ENCODE peak calls at places on chromosomes 6 and 20, in nine cellular contexts. D, R, A, F, Y, J, O, C and V are unnamed samples.

GRCh38 chr6:151847064-151847463 is 39.6 kb downstream of the ESR1 start:
- DNase-seq in D (peak), R (no peak), A (no peak), F (peak), Y (peak), J (peak), O (no peak), C (peak), V (peak)

GRCh38 chr6:69164564-69165252 is 529.6 kb downstream of the ADGRB3 start:
- DNase-seq in D (no peak), R (no peak), A (no peak), F (no peak), Y (no peak), J (no peak), O (no peak), C (peak), V (peak)

GRCh38 chr6:143514996-143515760 is 3.7 kb upstream of the FUCA2 start:
- DNase-seq in D (no peak), R (peak), A (no peak), F (no peak), Y (peak), J (peak), O (no peak), C (no peak), V (no peak)

GRCh38 chr20:25309395-25310267 is 61.7 kb downstream of the PYGB start:
- DNase-seq in D (peak), R (peak), A (no peak), F (peak), Y (peak), J (no peak), O (no peak), C (peak), V (no peak)

GRCh38 chr6:135883045-135883444 is 31.5 kb downstream of the PDE7B start:
- DNase-seq in D (no peak), R (no peak), A (no peak), F (no peak), Y (no peak), J (no peak), O (no peak), C (peak), V (no peak)

GRCh38 chr6:84093405-84094049 is 60.0 kb downstream of the MRAP2 start:
- DNase-seq in D (no peak), R (no peak), A (no peak), F (no peak), Y (no peak), J (no peak), O (no peak), C (no peak), V (peak)

GRCh38 chr6:105609375-105609991 is 206.6 kb upstream of the PREP start:
- DNase-seq in D (peak), R (peak), A (peak), F (no peak), Y (no peak), J (peak), O (no peak), C (peak), V (no peak)

GRCh38 chr6:105043979-105044378 is 87.1 kb downstream of the LIN28B start:
- DNase-seq in D (no peak), R (no peak), A (no peak), F (no peak), Y (no peak), J (no peak), O (no peak), C (no peak), V (no peak)

GRCh38 chr6:42021847-42022754 is 28.2 kb upstream of the TAF8 start:
- DNase-seq in D (no peak), R (no peak), A (no peak), F (no peak), Y (peak), J (no peak), O (no peak), C (no peak), V (no peak)

GRCh38 chr6:70706491-70707123 is 38.9 kb downstream of the SMAP1 start:
- DNase-seq in D (no peak), R (no peak), A (peak), F (peak), Y (peak), J (no peak), O (no peak), C (peak), V (peak)

GRCh38 chr20:887137-887536 is 29.0 kb downstream of the ANGPT4 start:
- DNase-seq in D (no peak), R (no peak), A (no peak), F (no peak), Y (no peak), J (no peak), O (no peak), C (no peak), V (no peak)

GRCh38 chr6:5403619-5404018 is 142.3 kb downstream of the FARS2 start:
- DNase-seq in D (no peak), R (no peak), A (no peak), F (peak), Y (peak), J (no peak), O (no peak), C (no peak), V (no peak)

GRCh38 chr6:36200154-36200891 is 3.8 kb downstream of the BRPF3 start:
- DNase-seq in D (no peak), R (no peak), A (no peak), F (no peak), Y (no peak), J (no peak), O (peak), C (no peak), V (no peak)

GRCh38 chr6:19210849-19211590 is 626.1 kb upstream of the ID4 start:
- DNase-seq in D (no peak), R (no peak), A (no peak), F (no peak), Y (peak), J (peak), O (no peak), C (no peak), V (peak)

GRCh38 chr6:112343375-112343774 is 3.8 kb upstream of the RFPL4B start:
- DNase-seq in D (no peak), R (no peak), A (no peak), F (no peak), Y (no peak), J (no peak), O (peak), C (no peak), V (no peak)

GRCh38 chr20:61628480-61628879 is 376.4 kb downstream of the CDH4 start:
- DNase-seq in D (no peak), R (no peak), A (no peak), F (no peak), Y (no peak), J (no peak), O (no peak), C (no peak), V (no peak)

GRCh38 chr6:137705166-137706064 is 161.6 kb upstream of the TNFAIP3 start:
- DNase-seq in D (peak), R (peak), A (no peak), F (peak), Y (peak), J (peak), O (no peak), C (peak), V (peak)

GRCh38 chr6:105488521-105489212 is 85.8 kb upstream of the PREP start:
- DNase-seq in D (no peak), R (no peak), A (no peak), F (no peak), Y (peak), J (peak), O (no peak), C (peak), V (no peak)

GRCh38 chr6:31401403-31401802 is 2.0 kb upstream of the MICA start:
- DNase-seq in D (peak), R (peak), A (peak), F (peak), Y (peak), J (no peak), O (no peak), C (peak), V (peak)
- TF ChIP-seq CTCF in D (no peak), R (no peak), A (no peak), F (no peak), Y (no peak), J (no peak), O (no peak), C (no peak), V (no peak)

DNA sequence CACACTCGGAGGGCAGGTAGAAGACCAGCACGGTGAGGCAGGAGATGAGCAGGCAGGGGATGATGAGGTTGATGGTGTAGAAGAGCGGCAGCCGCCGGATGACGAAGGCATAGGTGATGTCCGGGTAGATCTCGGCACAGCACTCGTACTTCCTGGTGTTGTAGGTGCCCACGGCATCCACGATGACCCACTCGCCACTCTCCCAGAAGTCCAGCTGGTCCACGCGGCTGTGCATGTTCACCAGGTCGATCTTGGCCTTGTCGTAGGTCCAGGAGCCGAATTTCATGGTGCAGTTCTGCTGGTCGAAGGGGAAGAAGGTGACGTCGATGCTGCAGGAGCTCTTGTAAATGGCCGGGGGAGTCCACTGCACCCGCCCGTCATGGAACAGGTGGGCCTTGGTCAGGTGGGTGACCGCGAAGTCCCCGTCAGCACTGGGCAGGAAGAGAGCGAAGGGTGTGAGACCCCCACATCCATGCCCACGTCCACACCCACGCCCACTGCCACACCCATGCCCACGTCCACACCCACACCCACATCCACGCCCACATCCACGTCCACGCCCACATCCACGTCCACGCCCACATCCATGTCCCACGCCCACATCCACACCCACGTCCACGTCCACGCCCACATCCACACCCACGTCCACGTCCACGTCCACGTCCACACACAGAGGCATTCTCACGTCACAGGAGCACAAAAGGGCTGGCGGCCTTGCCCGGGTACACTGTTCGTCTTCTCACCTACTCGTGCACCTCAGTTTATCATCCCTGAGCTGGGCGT is 10.4 kb downstream of the CHRNA4 start:
- DNase-seq in D (no peak), R (no peak), A (no peak), F (no peak), Y (no peak), J (no peak), O (no peak), C (no peak), V (no peak)
- H3K4me3 ChIP-seq in D (no peak), R (no peak), A (no peak), F (no peak), Y (no peak), J (no peak), O (no peak), C (no peak), V (no peak)

GRCh38 chr6:168462454-168462853 is 21.5 kb downstream of the SMOC2 start:
- DNase-seq in D (no peak), R (no peak), A (no peak), F (no peak), Y (no peak), J (no peak), O (peak), C (no peak), V (no peak)

GRCh38 chr6:168459572-168459971 is 18.6 kb downstream of the SMOC2 start:
- DNase-seq in D (no peak), R (no peak), A (no peak), F (no peak), Y (no peak), J (no peak), O (no peak), C (no peak), V (no peak)

GRCh38 chr6:168456907-168457771 is 16.2 kb downstream of the SMOC2 start:
- DNase-seq in D (no peak), R (no peak), A (no peak), F (no peak), Y (no peak), J (no peak), O (no peak), C (no peak), V (no peak)

GRCh38 chr6:168455847-168456530 is 15.0 kb downstream of the SMOC2 start:
- DNase-seq in D (no peak), R (peak), A (no peak), F (no peak), Y (no peak), J (no peak), O (no peak), C (no peak), V (no peak)

GRCh38 chr6:168458101-168458500 is 17.1 kb downstream of the SMOC2 start:
- DNase-seq in D (no peak), R (no peak), A (no peak), F (no peak), Y (no peak), J (no peak), O (no peak), C (no peak), V (no peak)
- TF ChIP-seq CTCF in D (no peak), R (no peak), A (no peak), F (no peak), Y (no peak), J (no peak), O (no peak), C (no peak), V (no peak)

DNA sequence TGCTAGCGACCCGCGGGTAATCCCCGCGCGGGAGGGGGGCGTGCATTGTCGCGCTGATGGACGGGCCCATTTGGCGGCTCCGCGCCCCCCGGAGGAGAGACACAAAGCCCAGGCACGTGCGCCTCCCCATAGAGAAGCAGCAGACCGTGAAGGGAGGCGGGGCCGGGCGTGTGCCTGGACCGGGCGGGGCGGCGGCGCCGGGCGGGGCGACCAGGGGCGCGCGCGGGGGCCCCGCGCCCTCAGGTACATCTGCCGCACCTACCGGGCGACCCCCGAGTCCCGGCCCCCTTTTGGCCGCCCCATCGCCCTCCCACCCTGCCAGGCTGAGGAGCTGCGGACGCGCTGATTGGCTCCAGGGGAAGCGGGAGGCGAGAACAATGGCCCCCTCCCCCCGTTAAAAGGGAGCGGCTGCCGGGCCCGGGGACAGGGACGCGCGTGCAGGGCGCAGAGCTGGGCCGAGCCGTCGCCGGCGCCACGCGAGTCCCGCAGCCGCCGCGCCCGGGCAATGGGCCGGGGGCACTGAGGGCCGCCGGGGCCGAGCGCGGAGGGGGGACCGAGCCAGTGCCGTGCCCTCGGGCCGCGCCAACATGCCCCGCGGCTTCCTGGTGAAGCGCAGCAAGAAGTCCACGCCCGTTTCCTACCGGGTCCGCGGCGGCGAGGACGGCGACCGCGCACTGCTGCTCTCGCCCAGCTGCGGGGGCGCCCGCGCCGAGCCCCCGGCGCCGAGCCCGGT is at the start of gene INSM1:
- DNase-seq in D (no peak), R (no peak), A (no peak), F (no peak), Y (no peak), J (no peak), O (no peak), C (no peak), V (peak)
- H3K4me3 ChIP-seq in D (no peak), R (no peak), A (no peak), F (no peak), Y (peak), J (peak), O (peak), C (peak), V (peak)

GRCh38 chr20:34078540-34078939 is 33.5 kb downstream of the EIF2S2 start:
- DNase-seq in D (no peak), R (no peak), A (no peak), F (no peak), Y (no peak), J (no peak), O (no peak), C (no peak), V (no peak)

GRCh38 chr20:34076952-34077351 is 35.1 kb downstream of the EIF2S2 start:
- DNase-seq in D (no peak), R (no peak), A (no peak), F (no peak), Y (no peak), J (no peak), O (no peak), C (no peak), V (no peak)

GRCh38 chr20:34074101-34074760 is 37.8 kb downstream of the EIF2S2 start:
- DNase-seq in D (no peak), R (no peak), A (no peak), F (peak), Y (no peak), J (no peak), O (no peak), C (no peak), V (peak)

GRCh38 chr20:34072778-34073177 is 39.3 kb downstream of the EIF2S2 start:
- DNase-seq in D (no peak), R (no peak), A (no peak), F (no peak), Y (no peak), J (no peak), O (no peak), C (no peak), V (no peak)

DNA sequence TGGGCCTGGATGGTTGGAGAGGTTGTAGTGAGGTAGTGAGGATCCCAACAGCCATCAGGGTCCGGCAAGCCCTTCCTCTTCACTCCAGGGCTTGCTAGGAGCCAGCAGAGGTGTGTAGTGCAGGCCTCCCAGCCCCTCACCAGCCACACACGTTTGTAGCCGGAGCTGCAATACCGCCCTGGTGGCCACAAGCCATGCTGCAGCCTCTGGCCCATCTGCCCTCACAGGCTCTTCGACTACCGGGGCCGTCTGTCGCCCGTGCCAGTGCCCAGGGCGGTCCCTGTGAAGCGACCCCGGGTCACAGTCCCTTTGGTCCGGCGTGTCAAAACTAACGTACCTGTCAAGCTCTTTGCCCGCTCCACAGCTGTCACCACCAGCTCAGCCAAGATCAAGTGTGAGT is 36.4 kb downstream of the EIF2S2 start:
- DNase-seq in D (no peak), R (no peak), A (no peak), F (no peak), Y (no peak), J (no peak), O (no peak), C (no peak), V (no peak)
- TF ChIP-seq CTCF in D (peak), R (no peak), A (peak), F (no peak), Y (peak), J (no peak), O (no peak), C (peak), V (no peak)